ENCODE peak calls at places on chromosomes 6 and 20, in five cellular contexts. W is GM20000; X is fibroblast of pulmonary artery; C is colonic mucosa; N is CD8-positive, alpha-beta T cell. T is an unnamed sample.
A peak's percentile ranks its signal among the peaks of the same experiment; 100 is the strongest.

GRCh38 chr6:148502083-148502772 is 159.6 kb downstream of the SASH1 start:
- DNase-seq in C (no peak), W (no peak), X (peak; percentile 66), N (no peak), T (peak; percentile 60)

GRCh38 chr20:52852695-52853094 is 119.5 kb upstream of the TSHZ2 start:
- DNase-seq in W (no peak), X (no peak), C (no peak), N (no peak), T (no peak)

GRCh38 chr6:29981211-29981812 is 39.0 kb downstream of the HLA-A start:
- DNase-seq in W (no peak), N (no peak), X (no peak), C (peak; percentile 70), T (no peak)

GRCh38 chr20:62242196-62242595 is 3.9 kb downstream of the OSBPL2 start:
- DNase-seq in N (no peak), C (no peak), W (no peak), X (no peak), T (peak; percentile 15)

GRCh38 chr6:21312118-21312517 is 281.4 kb upstream of the SOX4 start:
- DNase-seq in C (no peak), X (no peak), N (no peak), W (no peak), T (no peak)

GRCh38 chr6:168956141-168956838 is 297.4 kb downstream of the THBS2 start:
- DNase-seq in W (no peak), C (no peak), N (no peak), X (no peak), T (peak; percentile 1)

GRCh38 chr6:5996701-5997419 is 9.9 kb downstream of the NRN1 start:
- DNase-seq in W (peak; percentile 29), C (no peak), N (no peak), X (peak; percentile 25), T (no peak)

GRCh38 chr20:17928633-17929311 is 39.8 kb downstream of the SNX5 start:
- DNase-seq in W (no peak), C (peak; percentile 77), X (no peak), N (no peak), T (no peak)

GRCh38 chr6:17397764-17398194 is 4.4 kb downstream of the CAP2 start:
- DNase-seq in N (no peak), W (no peak), X (peak; percentile 94), C (no peak), T (peak; percentile 45)

GRCh38 chr6:52077180-52077884 is 10.1 kb downstream of the PKHD1 start:
- DNase-seq in X (no peak), W (no peak), N (no peak), C (no peak), T (no peak)

GRCh38 chr6:15137086-15137485 is 108.8 kb upstream of the JARID2 start:
- DNase-seq in N (no peak), C (no peak), W (no peak), X (no peak), T (no peak)

GRCh38 chr6:106739387-106739786 is 110.0 kb downstream of the QRSL1 start:
- DNase-seq in W (no peak), N (no peak), C (no peak), X (no peak), T (no peak)

GRCh38 chr20:3334156-3334943 is 73.1 kb downstream of the DNAAF9 start:
- DNase-seq in X (no peak), W (no peak), N (no peak), C (no peak), T (no peak)

GRCh38 chr6:145155873-145156782 is 579.2 kb downstream of the EPM2A start:
- DNase-seq in N (no peak), W (no peak), C (no peak), X (no peak), T (no peak)

GRCh38 chr6:135535989-135536414 is 38.5 kb upstream of the AHI1 start:
- DNase-seq in X (peak; percentile 94), N (no peak), C (no peak), W (peak; percentile 46), T (peak; percentile 86)

GRCh38 chr6:38775870-38776269 is 60.8 kb downstream of the DNAH8 start:
- DNase-seq in X (no peak), C (no peak), W (peak; percentile 47), N (no peak), T (no peak)

GRCh38 chr6:161228911-161229591 is 44.8 kb downstream of the AGPAT4 start:
- DNase-seq in W (peak; percentile 26), C (no peak), N (no peak), X (peak; percentile 82), T (peak; percentile 97)

GRCh38 chr20:49276895-49277785 is 717 bp downstream of the ZNFX1 start:
- DNase-seq in X (no peak), C (peak; percentile 50), N (peak; percentile 20), W (peak; percentile 41), T (peak; percentile 45)

GRCh38 chr20:50215101-50215500 is 24.5 kb downstream of the CEBPB start:
- DNase-seq in W (no peak), C (no peak), N (no peak), X (peak; percentile 31), T (peak; percentile 37)

GRCh38 chr20:10524643-10525042 is 89.5 kb downstream of the SLX4IP start:
- DNase-seq in W (no peak), N (no peak), X (peak; percentile 50), C (no peak), T (no peak)

GRCh38 chr6:45398075-45398817 is 20.5 kb upstream of the SUPT3H start:
- DNase-seq in C (no peak), W (no peak), X (no peak), N (no peak), T (no peak)

GRCh38 chr6:157838718-157839430 is 15.8 kb downstream of the SNX9 start:
- DNase-seq in N (no peak), C (no peak), X (no peak), W (no peak), T (no peak)

GRCh38 chr6:155647354-155647753 is 191.7 kb upstream of the NOX3 start:
- DNase-seq in W (no peak), X (peak; percentile 26), N (no peak), C (no peak), T (no peak)

GRCh38 chr20:57921701-57922482 is 212.1 kb upstream of the PMEPA1 start:
- DNase-seq in N (no peak), C (no peak), W (no peak), X (no peak), T (no peak)

GRCh38 chr20:45229264-45230056 is 8.3 kb downstream of the SEMG2 start:
- DNase-seq in X (peak; percentile 7), W (peak; percentile 22), C (peak; percentile 88), N (no peak), T (no peak)

GRCh38 chr6:137951064-137951597 is 84.1 kb downstream of the TNFAIP3 start:
- DNase-seq in W (no peak), N (no peak), X (no peak), C (no peak), T (no peak)

GRCh38 chr6:95545226-95545625 is 32.1 kb upstream of the MANEA start:
- DNase-seq in N (no peak), C (no peak), W (no peak), X (peak; percentile 7), T (no peak)

GRCh38 chr6:147507162-147508072 is 1.1 kb upstream of the SAMD5 start:
- DNase-seq in C (peak; percentile 47), W (peak; percentile 40), X (no peak), N (no peak), T (peak; percentile 45)

GRCh38 chr6:34324738-34325444 is 67.6 kb downstream of the NUDT3 start:
- DNase-seq in W (no peak), X (peak; percentile 58), N (no peak), C (no peak), T (no peak)

GRCh38 chr20:44024820-44025580 is 110.3 kb downstream of the TOX2 start:
- DNase-seq in X (no peak), W (no peak), N (no peak), C (no peak), T (no peak)

GRCh38 chr6:75481394-75481793 is 12.2 kb downstream of the FILIP1 start:
- DNase-seq in X (no peak), C (no peak), W (no peak), N (no peak), T (peak; percentile 55)

T was measured in mesenchymal stem cell.